ENCODE peak calls at places on chromosomes 12 and 14, in seven cellular contexts. P is AG10803, T is tibial nerve, F is left ventricle myocardium inferior, R is astrocyte of the spinal cord, H is choroid plexus epithelial cell, V is lower leg skin. G is an unnamed sample.
A peak's percentile ranks its signal among the peaks of the same experiment; 100 is the strongest.

GRCh38 chr12:14810953-14811483 is 3.0 kb downstream of the SMCO3 start:
- DNase-seq in P (no peak), T (no peak), F (no peak), R (peak; percentile 24), H (peak; percentile 56), V (no peak), G (no peak)

GRCh38 chr12:99282086-99282485 is 365.5 kb upstream of the GARIN6 start:
- DNase-seq in P (no peak), T (no peak), F (no peak), R (no peak), H (no peak), V (no peak), G (no peak)

GRCh38 chr14:89902876-89903275 is 51.7 kb downstream of the EFCAB11 start:
- DNase-seq in P (peak; percentile 34), T (no peak), F (no peak), R (no peak), H (no peak), V (no peak), G (no peak)

GRCh38 chr14:37142835-37143499 is 29.4 kb downstream of the SLC25A21 start:
- DNase-seq in P (peak; percentile 31), T (peak; percentile 6), F (no peak), R (peak; percentile 83), H (peak; percentile 49), V (no peak), G (no peak)

GRCh38 chr14:65255029-65255545 is 152.8 kb upstream of the MAX start:
- DNase-seq in P (peak; percentile 58), T (no peak), F (no peak), R (peak; percentile 64), H (peak; percentile 56), V (no peak), G (peak; percentile 72)

GRCh38 chr12:14577344-14577743 is 9.7 kb upstream of the PLBD1 start:
- DNase-seq in P (peak; percentile 36), T (no peak), F (no peak), R (peak; percentile 35), H (peak; percentile 8), V (no peak), G (no peak)

GRCh38 chr14:91230363-91231035 is 14.0 kb downstream of the GPR68 start:
- DNase-seq in P (no peak), T (no peak), F (no peak), R (peak; percentile 53), H (peak; percentile 45), V (no peak), G (no peak)

GRCh38 chr12:53062011-53062961 is 12.4 kb downstream of the TNS2 start:
- DNase-seq in P (no peak), T (no peak), F (no peak), R (no peak), H (no peak), V (peak; percentile 17), G (peak; percentile 24)

DNA sequence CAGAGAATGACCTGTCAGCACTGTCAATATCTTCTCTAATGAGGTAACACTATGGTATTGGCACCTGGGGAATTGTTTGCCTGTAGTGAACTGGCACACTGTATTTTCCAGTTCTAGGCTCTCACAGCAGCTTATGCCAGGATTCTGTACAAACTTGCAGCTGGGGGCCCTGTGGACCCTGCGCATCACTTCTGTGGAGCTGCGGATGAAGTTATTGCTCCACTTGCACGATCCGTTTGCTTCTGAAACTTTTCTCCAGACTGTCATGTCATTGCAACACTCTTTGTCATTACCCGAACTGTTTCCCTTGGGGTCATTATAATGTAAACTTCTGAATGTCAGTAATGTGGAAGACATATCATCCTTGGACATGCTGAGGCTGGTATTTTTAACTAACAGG is 3.9 kb downstream of the RNASE11 start:
- DNase-seq in P (no peak), T (no peak), F (no peak), R (no peak), H (no peak), V (no peak), G (no peak)
- H3K4me3 ChIP-seq in P (no peak overlapping the region), T (no peak overlapping the region), F (no peak overlapping the region), R (no peak overlapping the region), H (no peak overlapping the region), V (no peak overlapping the region), G (no peak overlapping the region)

GRCh38 chr12:19642305-19642704 is 203.0 kb downstream of the AEBP2 start:
- DNase-seq in P (no peak), T (no peak), F (no peak), R (no peak), H (no peak), V (no peak), G (no peak)

GRCh38 chr12:19646599-19646998 is 207.3 kb downstream of the AEBP2 start:
- DNase-seq in P (no peak), T (no peak), F (no peak), R (no peak), H (no peak), V (no peak), G (no peak)

GRCh38 chr12:19645823-19646222 is 206.5 kb downstream of the AEBP2 start:
- DNase-seq in P (no peak), T (no peak), F (no peak), R (no peak), H (no peak), V (no peak), G (no peak)

GRCh38 chr12:19641235-19642080 is 202.2 kb downstream of the AEBP2 start:
- DNase-seq in P (peak; percentile 13), T (no peak), F (no peak), R (no peak), H (no peak), V (no peak), G (peak; percentile 22)

DNA sequence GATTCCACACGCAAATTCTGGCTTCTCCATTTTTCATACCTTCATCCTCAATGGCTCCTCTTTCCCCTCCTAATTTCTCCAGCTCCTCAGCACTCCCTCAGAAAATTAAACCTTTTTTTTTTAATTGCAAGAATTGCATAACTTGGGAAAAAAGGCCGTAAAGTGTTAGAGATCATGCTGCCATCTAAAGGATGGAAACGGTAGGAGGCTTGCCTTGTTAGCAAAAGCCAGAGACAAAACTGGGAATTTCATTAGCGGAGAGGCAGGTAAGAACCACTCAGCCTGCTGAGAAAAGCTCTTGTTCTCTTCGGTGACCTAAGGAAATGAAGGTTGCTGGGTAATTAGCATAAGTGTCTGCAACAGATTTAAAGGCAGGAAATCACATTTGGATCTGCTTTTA is 204.3 kb downstream of the AEBP2 start:
- DNase-seq in P (peak; percentile 58), T (peak; percentile 58), F (no peak), R (peak; percentile 61), H (peak; percentile 84), V (no peak), G (peak; percentile 26)
- TF ChIP-seq CTCF in P (peak; percentile 80), T (peak; percentile 66), F (peak; percentile 65), R (peak; percentile 76), H (peak; percentile 81), V (no peak), G (peak; percentile 81)

GRCh38 chr12:131808744-131809371 is 19.3 kb upstream of the MMP17 start:
- DNase-seq in P (no peak), T (no peak), F (peak; percentile 52), R (no peak), H (peak; percentile 47), V (no peak), G (no peak)
- H3K4me3 ChIP-seq in P (peak overlapping the region; percentile 45), T (no peak overlapping the region), F (peak overlapping the region; percentile 55), R (no peak overlapping the region), H (peak overlapping the region; percentile 41), V (no peak overlapping the region), G (no peak overlapping the region)

DNA sequence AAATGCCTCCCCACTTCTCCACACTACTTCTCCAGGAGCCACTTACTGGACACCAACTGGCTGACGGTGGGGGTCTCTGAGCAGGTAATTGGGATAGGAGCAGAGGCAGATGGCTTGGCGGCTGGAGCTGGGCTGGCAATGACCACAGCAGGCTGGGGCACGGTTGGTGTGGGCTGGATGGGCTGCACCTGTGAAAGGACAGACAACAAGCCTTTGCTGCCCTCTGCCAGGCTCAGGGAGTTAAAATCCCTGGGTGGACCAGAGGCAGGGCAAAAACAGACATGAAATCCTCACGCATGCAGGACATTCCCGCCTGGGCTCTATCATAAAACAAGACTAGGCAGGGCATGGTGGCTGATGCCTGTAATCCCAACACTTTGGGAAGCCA is 19.3 kb upstream of the TFCP2 start:
- DNase-seq in P (no peak), T (no peak), F (no peak), R (no peak), H (no peak), V (no peak), G (no peak)
- TF ChIP-seq CTCF in P (no peak), T (no peak), F (no peak), R (no peak), H (peak; percentile 6), V (no peak), G (no peak)

G was measured in foreskin fibroblast.